ENCODE peak calls at places on chromosomes 6 and 20, in four cellular contexts. One of them, this sample, is unnamed.
A peak's percentile ranks its signal among the peaks of the same experiment; 100 is the strongest.

GRCh38 chr6:105045546-105045945 is 88.6 kb downstream of the LIN28B start:
- DNase-seq in K562: no peak
- DNase-seq in GM12892: no peak
- DNase-seq in H1: no peak
- DNase-seq in this sample: no peak

GRCh38 chr6:116512155-116512559 is 718 bp downstream of the CALHM5 start:
- DNase-seq in H1: no peak
- DNase-seq in GM12892: no peak
- DNase-seq in K562: no peak
- DNase-seq in this sample: no peak

GRCh38 chr6:98641929-98642328 is 192.4 kb upstream of the POU3F2 start:
- DNase-seq in H1: no peak
- DNase-seq in GM12892: no peak
- DNase-seq in K562: no peak
- DNase-seq in this sample: no peak

GRCh38 chr20:52439385-52439784 is 247.8 kb upstream of the ZFP64 start:
- DNase-seq in H1: no peak
- DNase-seq in GM12892: no peak
- DNase-seq in K562: no peak
- DNase-seq in this sample: no peak

GRCh38 chr6:133983099-133983939 is 30.3 kb downstream of the TBPL1 start:
- DNase-seq in GM12892: no peak
- DNase-seq in K562: no peak
- DNase-seq in H1: no peak
- DNase-seq in this sample: no peak

GRCh38 chr20:6142348-6142993 is 19.6 kb upstream of the FERMT1 start:
- DNase-seq in H1: no peak
- DNase-seq in GM12892: no peak
- DNase-seq in K562: peak; percentile 48
- DNase-seq in this sample: peak; percentile 38

GRCh38 chr6:124684621-124685020 is 277.6 kb upstream of the RNF217 start:
- DNase-seq in H1: no peak
- DNase-seq in K562: no peak
- DNase-seq in GM12892: no peak
- DNase-seq in this sample: no peak

GRCh38 chr6:113719545-113719944 is 137.6 kb upstream of the MARCKS start:
- DNase-seq in H1: no peak
- DNase-seq in GM12892: no peak
- DNase-seq in K562: no peak
- DNase-seq in this sample: no peak

GRCh38 chr6:34664270-34664971 is 32.1 kb downstream of the ILRUN start:
- DNase-seq in K562: no peak
- DNase-seq in GM12892: no peak
- DNase-seq in H1: no peak
- DNase-seq in this sample: no peak

GRCh38 chr6:167146977-167147376 is 10.8 kb downstream of the GPR31 start:
- DNase-seq in GM12892: no peak
- DNase-seq in H1: peak; percentile 61
- DNase-seq in K562: no peak
- DNase-seq in this sample: no peak

GRCh38 chr6:121260651-121261102 is 73.6 kb downstream of the TBC1D32 start:
- DNase-seq in K562: no peak
- DNase-seq in GM12892: no peak
- DNase-seq in H1: no peak
- DNase-seq in this sample: no peak

GRCh38 chr6:3377536-3378397 is 79.1 kb downstream of the SLC22A23 start:
- DNase-seq in H1: no peak
- DNase-seq in GM12892: no peak
- DNase-seq in K562: no peak
- DNase-seq in this sample: no peak

GRCh38 chr6:36368421-36368820 is 19.0 kb downstream of the ETV7 start:
- DNase-seq in H1: no peak
- DNase-seq in K562: no peak
- DNase-seq in GM12892: no peak
- DNase-seq in this sample: no peak

GRCh38 chr6:151917531-151918329 is 110.2 kb downstream of the ESR1 start:
- DNase-seq in H1: no peak
- DNase-seq in K562: no peak
- DNase-seq in GM12892: no peak
- DNase-seq in this sample: no peak

GRCh38 chr6:157236040-157236725 is 87.1 kb downstream of the TMEM242 start:
- DNase-seq in H1: no peak
- DNase-seq in K562: no peak
- DNase-seq in GM12892: no peak
- DNase-seq in this sample: no peak

GRCh38 chr6:111789593-111789992 is 83.7 kb downstream of the FYN start:
- DNase-seq in K562: no peak
- DNase-seq in H1: no peak
- DNase-seq in GM12892: no peak
- DNase-seq in this sample: no peak

GRCh38 chr6:14880052-14880451 is 365.8 kb upstream of the JARID2 start:
- DNase-seq in GM12892: no peak
- DNase-seq in K562: no peak
- DNase-seq in H1: no peak
- DNase-seq in this sample: no peak

GRCh38 chr6:14877758-14878157 is 368.1 kb upstream of the JARID2 start:
- DNase-seq in H1: no peak
- DNase-seq in K562: no peak
- DNase-seq in GM12892: no peak
- DNase-seq in this sample: no peak

GRCh38 chr6:14875678-14876063 is 370.2 kb upstream of the JARID2 start:
- DNase-seq in GM12892: no peak
- DNase-seq in K562: no peak
- DNase-seq in H1: no peak
- DNase-seq in this sample: no peak

GRCh38 chr6:14874975-14875677 is 370.7 kb upstream of the JARID2 start:
- DNase-seq in GM12892: no peak
- DNase-seq in H1: no peak
- DNase-seq in K562: no peak
- DNase-seq in this sample: no peak

GRCh38 chr6:14876778-14877613 is 368.9 kb upstream of the JARID2 start:
- DNase-seq in K562: no peak
- DNase-seq in GM12892: no peak
- DNase-seq in H1: no peak
- DNase-seq in this sample: no peak
- TF ChIP-seq TAF1 in K562: no peak
- TF ChIP-seq TAF1 in GM12892: no peak
- TF ChIP-seq TAF1 in H1: no peak
- TF ChIP-seq TAF1 in this sample: no peak

DNA sequence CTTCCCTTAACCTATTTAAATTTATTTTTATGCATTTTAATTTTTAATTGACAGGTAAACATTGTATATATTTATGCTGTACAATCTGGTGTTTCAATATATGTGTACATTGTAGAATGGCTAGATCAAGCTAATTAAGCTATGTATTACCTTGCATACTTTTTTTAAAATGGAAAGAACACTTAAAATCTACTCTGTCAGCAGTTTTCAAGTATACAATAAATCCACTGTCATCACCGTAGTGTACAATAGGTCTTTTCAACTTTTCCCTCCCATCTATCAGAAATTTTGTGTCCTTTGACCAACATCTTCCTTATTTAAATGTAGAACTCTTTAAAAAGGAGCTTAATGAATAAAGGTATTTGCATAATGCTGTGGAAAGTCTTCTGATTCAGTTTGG is 27.6 kb downstream of the RPS12 start:
- DNase-seq in H1: no peak
- DNase-seq in GM12892: no peak
- DNase-seq in K562: no peak
- DNase-seq in this sample: no peak
- TF ChIP-seq POLR2A in H1: no peak
- TF ChIP-seq POLR2A in GM12892: no peak
- TF ChIP-seq POLR2A in K562: no peak
- TF ChIP-seq POLR2A in this sample: no peak

DNA sequence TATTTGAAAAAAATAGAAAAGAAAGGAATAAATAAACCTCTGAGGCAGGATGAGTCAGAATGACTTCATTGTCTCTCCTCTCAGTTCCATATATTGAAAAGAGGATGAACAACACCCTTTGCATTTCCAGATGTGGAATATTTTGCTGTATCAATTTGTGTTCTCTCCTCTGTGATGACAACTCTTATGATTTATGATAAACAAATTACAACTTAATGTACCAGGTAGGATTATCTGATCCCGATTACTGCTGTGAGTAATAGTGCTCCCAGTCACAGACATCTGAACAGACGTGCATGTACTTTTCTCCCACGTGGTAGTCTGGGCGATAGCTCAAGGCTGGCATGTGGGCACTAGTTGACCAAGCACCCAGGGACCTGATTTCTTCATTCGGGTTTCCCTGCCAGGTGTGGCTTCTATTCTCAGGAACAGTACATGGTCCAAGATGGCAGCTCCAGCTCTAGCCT is 142.1 kb upstream of the SULF2 start:
- DNase-seq in H1: no peak
- DNase-seq in K562: no peak
- DNase-seq in GM12892: no peak
- DNase-seq in this sample: no peak
- TF ChIP-seq POLR2AphosphoS5 in H1: no peak
- TF ChIP-seq POLR2AphosphoS5 in K562: no peak
- TF ChIP-seq POLR2AphosphoS5 in GM12892: no peak
- TF ChIP-seq POLR2AphosphoS5 in this sample: no peak

GRCh38 chr6:56949925-56950495 is 4.9 kb upstream of the BEND6 start:
- DNase-seq in H1: no peak
- DNase-seq in GM12892: no peak
- DNase-seq in K562: no peak
- DNase-seq in this sample: no peak
- TF ChIP-seq TAF1 in H1: no peak
- TF ChIP-seq TAF1 in GM12892: no peak
- TF ChIP-seq TAF1 in K562: no peak
- TF ChIP-seq TAF1 in this sample: no peak

This sample was measured in GM12891.